ENCODE peak calls at places on chromosome 10, in seven cellular contexts. One of them, this sample, is unnamed.

GRCh38 chr10:26022831-26023230 is 88.8 kb downstream of the MYO3A start:
- DNase-seq in psoas muscle: no peak
- DNase-seq in AG10803: no peak
- DNase-seq in GM06990: no peak
- DNase-seq in neural crest cell: no peak
- DNase-seq in GM13977: no peak
- DNase-seq in GM13976: no peak
- DNase-seq in this sample: no peak

GRCh38 chr10:68550747-68551411 is 9.3 kb upstream of the TET1 start:
- DNase-seq in neural crest cell: peak; percentile 35
- DNase-seq in AG10803: peak; percentile 85
- DNase-seq in GM13976: peak; percentile 76
- DNase-seq in psoas muscle: no peak
- DNase-seq in GM06990: no peak
- DNase-seq in GM13977: peak; percentile 75
- DNase-seq in this sample: peak; percentile 77

GRCh38 chr10:102121739-102122372 is 1.7 kb upstream of the LDB1 start:
- DNase-seq in GM06990: no peak
- DNase-seq in GM13977: no peak
- DNase-seq in AG10803: peak; percentile 49
- DNase-seq in neural crest cell: no peak
- DNase-seq in GM13976: no peak
- DNase-seq in psoas muscle: no peak
- DNase-seq in this sample: no peak

GRCh38 chr10:50992972-50993766 is 81.1 kb upstream of the PRKG1 start:
- DNase-seq in GM06990: no peak
- DNase-seq in neural crest cell: no peak
- DNase-seq in AG10803: peak; percentile 98
- DNase-seq in GM13977: no peak
- DNase-seq in psoas muscle: peak; percentile 15
- DNase-seq in GM13976: no peak
- DNase-seq in this sample: no peak

GRCh38 chr10:114258274-114258840 is 19.3 kb downstream of the VWA2 start:
- DNase-seq in GM13976: no peak
- DNase-seq in GM06990: no peak
- DNase-seq in psoas muscle: no peak
- DNase-seq in neural crest cell: no peak
- DNase-seq in AG10803: no peak
- DNase-seq in GM13977: no peak
- DNase-seq in this sample: no peak

GRCh38 chr10:70704211-70704610 is 31.9 kb downstream of the ADAMTS14 start:
- DNase-seq in GM13976: no peak
- DNase-seq in GM06990: no peak
- DNase-seq in psoas muscle: no peak
- DNase-seq in AG10803: no peak
- DNase-seq in neural crest cell: no peak
- DNase-seq in GM13977: no peak
- DNase-seq in this sample: no peak

GRCh38 chr10:65470986-65471385 is 1454.8 kb upstream of the LRRTM3 start:
- DNase-seq in GM06990: no peak
- DNase-seq in neural crest cell: no peak
- DNase-seq in GM13977: no peak
- DNase-seq in psoas muscle: no peak
- DNase-seq in GM13976: no peak
- DNase-seq in AG10803: no peak
- DNase-seq in this sample: no peak

GRCh38 chr10:126268104-126268900 is 120.0 kb downstream of the ADAM12 start:
- DNase-seq in psoas muscle: no peak
- DNase-seq in GM13977: no peak
- DNase-seq in GM13976: no peak
- DNase-seq in GM06990: no peak
- DNase-seq in neural crest cell: no peak
- DNase-seq in AG10803: no peak
- DNase-seq in this sample: no peak

GRCh38 chr10:96096958-96097357 is 33.1 kb upstream of the ZNF518A start:
- DNase-seq in GM06990: no peak
- DNase-seq in AG10803: no peak
- DNase-seq in GM13976: no peak
- DNase-seq in GM13977: no peak
- DNase-seq in psoas muscle: no peak
- DNase-seq in neural crest cell: no peak
- DNase-seq in this sample: no peak

GRCh38 chr10:116838143-116838725 is 11.1 kb upstream of the ENO4 start:
- DNase-seq in psoas muscle: no peak
- DNase-seq in AG10803: no peak
- DNase-seq in GM13977: no peak
- DNase-seq in GM13976: peak; percentile 31
- DNase-seq in GM06990: no peak
- DNase-seq in neural crest cell: no peak
- DNase-seq in this sample: no peak

GRCh38 chr10:126929391-126929790 is 24.2 kb downstream of the DOCK1 start:
- DNase-seq in GM13977: no peak
- DNase-seq in psoas muscle: no peak
- DNase-seq in GM13976: no peak
- DNase-seq in AG10803: no peak
- DNase-seq in GM06990: no peak
- DNase-seq in neural crest cell: no peak
- DNase-seq in this sample: no peak

GRCh38 chr10:33291053-33291592 is 43.3 kb downstream of the NRP1 start:
- DNase-seq in GM06990: no peak
- DNase-seq in neural crest cell: no peak
- DNase-seq in AG10803: peak; percentile 96
- DNase-seq in GM13977: no peak
- DNase-seq in psoas muscle: no peak
- DNase-seq in GM13976: no peak
- DNase-seq in this sample: no peak

GRCh38 chr10:34305189-34305588 is 509.9 kb downstream of the PARD3 start:
- DNase-seq in GM06990: peak; percentile 45
- DNase-seq in psoas muscle: no peak
- DNase-seq in GM13977: peak; percentile 21
- DNase-seq in GM13976: peak; percentile 26
- DNase-seq in neural crest cell: no peak
- DNase-seq in AG10803: no peak
- DNase-seq in this sample: peak; percentile 10

GRCh38 chr10:100887761-100888296 is 24.9 kb upstream of the SLF2 start:
- DNase-seq in GM13977: no peak
- DNase-seq in GM13976: no peak
- DNase-seq in neural crest cell: no peak
- DNase-seq in AG10803: no peak
- DNase-seq in GM06990: no peak
- DNase-seq in psoas muscle: no peak
- DNase-seq in this sample: no peak

GRCh38 chr10:100890141-100890695 is 22.5 kb upstream of the SLF2 start:
- DNase-seq in neural crest cell: no peak
- DNase-seq in GM13976: no peak
- DNase-seq in GM13977: no peak
- DNase-seq in psoas muscle: no peak
- DNase-seq in AG10803: no peak
- DNase-seq in GM06990: no peak
- DNase-seq in this sample: no peak

GRCh38 chr10:100889546-100889945 is 23.2 kb upstream of the SLF2 start:
- DNase-seq in psoas muscle: no peak
- DNase-seq in GM06990: no peak
- DNase-seq in neural crest cell: no peak
- DNase-seq in AG10803: no peak
- DNase-seq in GM13976: no peak
- DNase-seq in GM13977: no peak
- DNase-seq in this sample: no peak

GRCh38 chr10:100890696-100891271 is 22.0 kb upstream of the SLF2 start:
- DNase-seq in neural crest cell: no peak
- DNase-seq in psoas muscle: no peak
- DNase-seq in GM06990: no peak
- DNase-seq in GM13976: no peak
- DNase-seq in AG10803: peak; percentile 96
- DNase-seq in GM13977: no peak
- DNase-seq in this sample: no peak

DNA sequence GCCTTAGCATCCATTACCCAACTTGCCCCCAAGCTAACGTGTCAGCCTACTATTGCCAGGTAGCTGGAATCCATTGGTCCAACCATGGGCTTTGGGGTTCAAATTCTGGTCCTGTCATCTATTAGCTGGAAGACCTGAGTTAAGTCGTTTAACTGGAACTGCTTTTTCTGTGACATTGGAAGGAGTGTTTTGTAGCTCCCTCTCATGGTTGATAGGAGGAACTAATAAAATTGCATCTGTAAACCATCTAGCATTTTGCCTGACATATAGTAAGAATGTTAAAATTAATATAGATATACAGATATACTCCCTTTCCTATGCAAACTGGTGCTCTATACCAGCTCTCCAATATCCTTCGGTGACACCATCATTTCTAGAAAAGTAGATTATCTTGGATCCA is 23.8 kb upstream of the SLF2 start:
- DNase-seq in AG10803: no peak
- DNase-seq in GM13976: no peak
- DNase-seq in GM06990: no peak
- DNase-seq in psoas muscle: no peak
- DNase-seq in GM13977: no peak
- DNase-seq in neural crest cell: no peak
- DNase-seq in this sample: no peak
- TF ChIP-seq CTCF in AG10803: no peak
- TF ChIP-seq CTCF in GM13976: no peak
- TF ChIP-seq CTCF in GM06990: peak; percentile 35
- TF ChIP-seq CTCF in psoas muscle: peak; percentile 10
- TF ChIP-seq CTCF in GM13977: peak; percentile 32
- TF ChIP-seq CTCF in neural crest cell: peak; percentile 43
- TF ChIP-seq CTCF in this sample: no peak

GRCh38 chr10:48400129-48400849 is 93.8 kb downstream of the MAPK8 start:
- DNase-seq in GM13977: no peak
- DNase-seq in neural crest cell: no peak
- DNase-seq in GM13976: no peak
- DNase-seq in AG10803: peak; percentile 35
- DNase-seq in psoas muscle: no peak
- DNase-seq in GM06990: no peak
- DNase-seq in this sample: no peak
- TF ChIP-seq CTCF in GM13977: no peak
- TF ChIP-seq CTCF in neural crest cell: no peak
- TF ChIP-seq CTCF in GM13976: no peak
- TF ChIP-seq CTCF in AG10803: no peak
- TF ChIP-seq CTCF in psoas muscle: no peak
- TF ChIP-seq CTCF in GM06990: no peak
- TF ChIP-seq CTCF in this sample: no peak

GRCh38 chr10:61063035-61063434 is 119.0 kb upstream of the RHOBTB1 start:
- DNase-seq in psoas muscle: no peak
- DNase-seq in GM13977: no peak
- DNase-seq in GM13976: no peak
- DNase-seq in neural crest cell: no peak
- DNase-seq in AG10803: peak; percentile 62
- DNase-seq in GM06990: no peak
- DNase-seq in this sample: no peak

GRCh38 chr10:61064356-61064755 is 120.4 kb upstream of the RHOBTB1 start:
- DNase-seq in neural crest cell: no peak
- DNase-seq in GM13976: no peak
- DNase-seq in GM06990: no peak
- DNase-seq in psoas muscle: no peak
- DNase-seq in GM13977: no peak
- DNase-seq in AG10803: no peak
- DNase-seq in this sample: no peak

GRCh38 chr10:61065010-61065409 is 121.0 kb upstream of the RHOBTB1 start:
- DNase-seq in neural crest cell: no peak
- DNase-seq in psoas muscle: no peak
- DNase-seq in AG10803: no peak
- DNase-seq in GM06990: no peak
- DNase-seq in GM13977: no peak
- DNase-seq in GM13976: no peak
- DNase-seq in this sample: no peak

GRCh38 chr10:61063911-61064310 is 119.9 kb upstream of the RHOBTB1 start:
- DNase-seq in GM13976: no peak
- DNase-seq in GM13977: no peak
- DNase-seq in AG10803: no peak
- DNase-seq in neural crest cell: no peak
- DNase-seq in psoas muscle: no peak
- DNase-seq in GM06990: no peak
- DNase-seq in this sample: no peak

DNA sequence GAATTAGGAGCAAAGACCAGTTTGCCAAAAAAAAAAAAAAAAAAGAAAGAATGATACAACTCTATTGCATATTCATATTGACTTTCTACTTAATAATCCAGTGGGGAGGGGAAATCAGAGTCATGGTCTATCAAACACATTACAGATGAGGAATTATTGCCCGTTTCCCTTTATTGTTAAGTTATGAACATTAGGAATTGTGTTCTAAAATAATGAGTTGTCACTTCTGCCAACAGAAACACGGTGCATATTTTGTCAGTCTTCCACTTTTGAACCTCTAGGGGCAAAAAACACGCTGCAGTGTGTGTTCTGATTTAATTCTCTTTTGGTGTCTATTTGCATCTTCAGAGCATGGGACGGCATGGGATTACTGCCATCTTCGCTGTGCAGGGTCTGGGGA is 115.7 kb upstream of the RHOBTB1 start:
- DNase-seq in GM06990: no peak
- DNase-seq in GM13976: no peak
- DNase-seq in AG10803: no peak
- DNase-seq in GM13977: no peak
- DNase-seq in neural crest cell: no peak
- DNase-seq in psoas muscle: no peak
- DNase-seq in this sample: no peak
- TF ChIP-seq CTCF in GM06990: no peak
- TF ChIP-seq CTCF in GM13976: no peak
- TF ChIP-seq CTCF in AG10803: no peak
- TF ChIP-seq CTCF in GM13977: no peak
- TF ChIP-seq CTCF in neural crest cell: no peak
- TF ChIP-seq CTCF in psoas muscle: no peak
- TF ChIP-seq CTCF in this sample: no peak

DNA sequence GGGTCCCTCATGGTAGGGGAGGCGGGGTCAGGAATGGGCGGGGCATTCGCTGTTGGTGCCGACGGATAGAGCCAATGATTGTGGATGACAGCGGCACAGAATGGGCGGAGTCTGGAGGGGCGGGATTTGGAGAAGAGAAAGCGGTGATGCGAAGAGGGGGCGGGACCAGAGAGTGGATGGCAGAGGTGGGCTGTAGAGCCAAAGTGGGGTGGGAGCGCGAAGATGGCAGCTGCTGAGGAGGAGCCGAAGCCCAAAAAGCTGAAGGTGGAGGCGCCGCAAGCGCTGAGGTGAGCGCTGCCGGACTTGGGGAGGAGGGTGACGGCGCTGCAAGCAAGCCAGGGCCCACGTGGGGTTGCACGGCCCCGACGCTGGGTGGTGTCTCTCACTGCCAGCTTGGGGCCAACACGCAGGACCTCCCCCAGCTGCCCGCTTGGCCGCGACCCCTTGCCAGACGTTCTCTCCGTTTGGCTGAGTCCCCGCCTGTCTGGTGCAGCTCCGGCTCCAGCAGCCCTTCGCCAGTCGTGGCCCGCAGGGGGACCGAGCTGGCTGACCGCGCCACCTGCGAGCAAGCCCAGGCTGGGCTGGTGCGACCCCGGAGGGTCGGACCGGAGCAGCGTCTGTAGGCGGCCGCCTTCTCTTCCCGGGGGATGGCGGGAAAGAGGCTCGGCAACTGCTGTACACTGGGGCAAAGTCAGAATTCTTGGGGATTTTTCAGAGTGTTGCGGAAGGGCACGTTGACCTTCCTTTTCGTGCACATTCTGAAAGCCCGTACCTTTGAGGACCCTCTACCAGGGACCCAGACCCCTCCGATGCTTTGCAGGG is at the start of gene ADK:
- DNase-seq in GM06990: peak; percentile 94
- DNase-seq in GM13977: peak; percentile 99
- DNase-seq in psoas muscle: peak; percentile 99
- DNase-seq in AG10803: peak; percentile 95
- DNase-seq in neural crest cell: peak; percentile 100
- DNase-seq in GM13976: peak; percentile 99
- DNase-seq in this sample: peak; percentile 98
- TF ChIP-seq CTCF in GM06990: peak; percentile 44
- TF ChIP-seq CTCF in GM13977: peak; percentile 27
- TF ChIP-seq CTCF in psoas muscle: peak; percentile 15
- TF ChIP-seq CTCF in AG10803: peak; percentile 21
- TF ChIP-seq CTCF in neural crest cell: peak; percentile 66
- TF ChIP-seq CTCF in GM13976: peak; percentile 12
- TF ChIP-seq CTCF in this sample: peak; percentile 6

GRCh38 chr10:21993360-21994001 is 10.0 kb downstream of the DNAJC1 start:
- DNase-seq in GM13977: no peak
- DNase-seq in neural crest cell: no peak
- DNase-seq in psoas muscle: no peak
- DNase-seq in AG10803: peak; percentile 31
- DNase-seq in GM13976: peak; percentile 21
- DNase-seq in GM06990: peak; percentile 12
- DNase-seq in this sample: peak; percentile 15
- TF ChIP-seq CTCF in GM13977: peak; percentile 50
- TF ChIP-seq CTCF in neural crest cell: peak; percentile 74
- TF ChIP-seq CTCF in psoas muscle: peak; percentile 69
- TF ChIP-seq CTCF in AG10803: peak; percentile 57
- TF ChIP-seq CTCF in GM13976: peak; percentile 16
- TF ChIP-seq CTCF in GM06990: peak; percentile 40
- TF ChIP-seq CTCF in this sample: peak; percentile 8